ENCODE peak calls at places on chromosomes 4 and X, in four cellular contexts. S is T-helper 1 cell; U is A673; J is activated T-cell treated with anti-CD3 and anti-CD28 coated beads, Interleukin-2, amount 50 U/mL, for 4 hours. O is an unnamed sample.

GRCh38 chrX:67780694-67781109 is 236.9 kb downstream of the AR start:
- DNase-seq in S (no peak), U (peak; percentile 27), J (no peak), O (no peak)

GRCh38 chrX:152072236-152072635 is 66.1 kb downstream of the MAGEA10 start:
- DNase-seq in S (no peak), U (no peak), J (no peak), O (no peak)

GRCh38 chr4:86223472-86223871 is 136.4 kb downstream of the MAPK10 start:
- DNase-seq in S (no peak), U (peak; percentile 63), J (no peak), O (no peak)

GRCh38 chrX:2316534-2316933 is 184.2 kb downstream of the DHRSX start:
- DNase-seq in S (no peak), U (no peak), J (no peak), O (no peak)

GRCh38 chr4:117203231-117203630 is 117.9 kb upstream of the TRAM1L1 start:
- DNase-seq in S (no peak), U (no peak), J (no peak), O (no peak)

GRCh38 chrX:71577682-71578081 is 555 bp upstream of the GCNA start:
- DNase-seq in S (no peak), U (no peak), J (no peak), O (no peak)

GRCh38 chr4:18398661-18399060 is 377.1 kb upstream of the LCORL start:
- DNase-seq in S (no peak), U (peak; percentile 3), J (no peak), O (no peak)

GRCh38 chr4:1723131-1723801 is 1.9 kb downstream of the TACC3 start:
- DNase-seq in S (no peak), U (no peak), J (peak; percentile 32), O (peak; percentile 29)

GRCh38 chr4:180099962-180100361 is 2143.2 kb upstream of the TENM3 start:
- DNase-seq in S (no peak), U (no peak), J (no peak), O (no peak)

GRCh38 chr4:165131247-165131832 is 18.7 kb upstream of the TMEM192 start:
- DNase-seq in S (peak; percentile 73), U (peak; percentile 77), J (peak; percentile 77), O (peak; percentile 78)

GRCh38 chr4:80263541-80264351 is 2.7 kb upstream of the FGF5 start:
- DNase-seq in S (no peak), U (no peak), J (no peak), O (no peak)

GRCh38 chrX:68978211-68978780 is 149.5 kb downstream of the EFNB1 start:
- DNase-seq in S (no peak), U (no peak), J (no peak), O (no peak)

GRCh38 chrX:13750204-13750603 is 15.7 kb downstream of the OFD1 start:
- DNase-seq in S (peak; percentile 6), U (peak; percentile 39), J (no peak), O (no peak)

GRCh38 chrX:23317799-23318724 is 16.6 kb upstream of the PTCHD1 start:
- DNase-seq in S (no peak), U (peak; percentile 51), J (peak; percentile 12), O (peak; percentile 7)

GRCh38 chr4:99219479-99219878 is 433 bp upstream of the ADH6 start:
- DNase-seq in S (no peak), U (no peak), J (no peak), O (no peak)

GRCh38 chr4:52192697-52193096 is 141.6 kb downstream of the SPATA18 start:
- DNase-seq in S (no peak), U (peak; percentile 89), J (no peak), O (no peak)

GRCh38 chrX:148872153-148872540 is 371.7 kb downstream of the AFF2 start:
- DNase-seq in S (no peak), U (no peak), J (no peak), O (no peak)

GRCh38 chr4:89368855-89369254 is 61.3 kb upstream of the GPRIN3 start:
- DNase-seq in S (no peak), U (no peak), J (no peak), O (no peak)

GRCh38 chrX:20378291-20378920 is 111.7 kb upstream of the RPS6KA3 start:
- DNase-seq in S (no peak), U (no peak), J (no peak), O (no peak)

GRCh38 chrX:53682885-53683555 is 3.5 kb downstream of the HUWE1 start:
- DNase-seq in S (peak; percentile 37), U (peak; percentile 66), J (no peak), O (peak; percentile 20)